ENCODE peak calls at places on chromosomes 16 and 17, in seven cellular contexts. Z is DND-41, Q is GM23338, C is HFF-Myc, J is Peyer's patch, O is colonic mucosa, R is GM12864. U is an unnamed sample.

GRCh38 chr16:88902744-88903143 is 36.3 kb upstream of the PABPN1L start:
- DNase-seq in R (no peak), J (no peak), Z (no peak), Q (no peak), O (no peak), C (no peak), U (no peak)

GRCh38 chr17:60297729-60298293 is 94.1 kb downstream of the USP32 start:
- DNase-seq in Q (no peak), J (no peak), R (no peak), Z (no peak), C (no peak), O (no peak), U (no peak)

GRCh38 chr16:88317619-88317977 is 65.2 kb upstream of the ZNF469 start:
- DNase-seq in O (no peak), Z (no peak), J (no peak), Q (no peak), C (no peak), R (no peak), U (peak; percentile 73)

GRCh38 chr16:57019746-57020145 is 30.4 kb downstream of the NLRC5 start:
- DNase-seq in J (no peak), C (no peak), Z (no peak), R (no peak), O (no peak), Q (no peak), U (no peak)

GRCh38 chr16:13767215-13767614 is 152.7 kb upstream of the ERCC4 start:
- DNase-seq in Q (peak; percentile 44), J (no peak), R (no peak), C (no peak), Z (no peak), O (no peak), U (no peak)

GRCh38 chr16:31129568-31130335 is 5.8 kb downstream of the PRSS8 start:
- DNase-seq in C (no peak), R (no peak), J (no peak), Q (no peak), Z (no peak), O (no peak), U (peak; percentile 82)

GRCh38 chr16:66326995-66327513 is 39.4 kb upstream of the CDH5 start:
- DNase-seq in O (peak; percentile 49), R (no peak), J (no peak), Z (no peak), C (no peak), Q (no peak), U (no peak)

GRCh38 chr16:67546761-67547422 is 15.4 kb upstream of the CTCF start:
- DNase-seq in R (no peak), Z (peak; percentile 86), J (peak; percentile 88), C (peak; percentile 39), O (peak; percentile 88), Q (peak; percentile 89), U (peak; percentile 66)

GRCh38 chr17:75237100-75238014 is 24.0 kb downstream of the GGA3 start:
- DNase-seq in R (no peak), J (no peak), Q (no peak), Z (no peak), C (no peak), O (no peak), U (no peak)

GRCh38 chr17:29588561-29589411 is 662 bp downstream of the GIT1 start:
- DNase-seq in O (peak; percentile 45), J (peak; percentile 73), Q (peak; percentile 63), R (no peak), C (no peak), Z (peak; percentile 78), U (peak; percentile 38)

GRCh38 chr17:31802502-31802901 is 56.5 kb downstream of the COPRS start:
- DNase-seq in J (no peak), R (no peak), Z (no peak), Q (no peak), C (no peak), O (peak; percentile 34), U (no peak)

GRCh38 chr16:4179020-4179419 is 62.8 kb upstream of the ADCY9 start:
- DNase-seq in C (no peak), Z (no peak), R (no peak), Q (no peak), J (no peak), O (no peak), U (no peak)

GRCh38 chr17:64531955-64532371 is 25.2 kb downstream of the CEP95 start:
- DNase-seq in C (no peak), Q (no peak), R (no peak), J (no peak), O (no peak), Z (no peak), U (no peak)

GRCh38 chr16:1434644-1435592 is 4.0 kb downstream of the PERCC1 start:
- DNase-seq in Z (no peak), C (no peak), O (no peak), R (no peak), Q (no peak), J (no peak), U (no peak)

GRCh38 chr17:13346996-13347762 is 254.6 kb downstream of the HS3ST3A1 start:
- DNase-seq in O (no peak), R (no peak), C (peak; percentile 93), J (no peak), Z (no peak), Q (no peak), U (no peak)

GRCh38 chr17:47808036-47808829 is 13.4 kb downstream of the OSBPL7 start:
- DNase-seq in R (no peak), J (no peak), O (no peak), Q (no peak), C (no peak), Z (no peak), U (no peak)
- TF ChIP-seq CTCF in R (no peak), J (no peak), O (no peak), Q (no peak), C (no peak), Z (no peak), U (no peak)

GRCh38 chr17:43659823-43660222 is 1.9 kb downstream of the MEOX1 start:
- DNase-seq in R (no peak), J (no peak), C (no peak), O (no peak), Q (no peak), Z (no peak), U (no peak)

GRCh38 chr17:43660262-43660661 is 1.5 kb downstream of the MEOX1 start:
- DNase-seq in Q (no peak), J (no peak), C (no peak), O (no peak), R (no peak), Z (no peak), U (no peak)

GRCh38 chr17:43662432-43663141 is 865 bp upstream of the MEOX1 start:
- DNase-seq in Z (no peak), O (no peak), Q (peak; percentile 48), C (no peak), R (peak; percentile 16), J (no peak), U (no peak)

GRCh38 chr17:43661699-43662431 is at the start of gene MEOX1:
- DNase-seq in Q (no peak), J (no peak), C (peak; percentile 80), Z (no peak), R (peak; percentile 37), O (no peak), U (no peak)

DNA sequence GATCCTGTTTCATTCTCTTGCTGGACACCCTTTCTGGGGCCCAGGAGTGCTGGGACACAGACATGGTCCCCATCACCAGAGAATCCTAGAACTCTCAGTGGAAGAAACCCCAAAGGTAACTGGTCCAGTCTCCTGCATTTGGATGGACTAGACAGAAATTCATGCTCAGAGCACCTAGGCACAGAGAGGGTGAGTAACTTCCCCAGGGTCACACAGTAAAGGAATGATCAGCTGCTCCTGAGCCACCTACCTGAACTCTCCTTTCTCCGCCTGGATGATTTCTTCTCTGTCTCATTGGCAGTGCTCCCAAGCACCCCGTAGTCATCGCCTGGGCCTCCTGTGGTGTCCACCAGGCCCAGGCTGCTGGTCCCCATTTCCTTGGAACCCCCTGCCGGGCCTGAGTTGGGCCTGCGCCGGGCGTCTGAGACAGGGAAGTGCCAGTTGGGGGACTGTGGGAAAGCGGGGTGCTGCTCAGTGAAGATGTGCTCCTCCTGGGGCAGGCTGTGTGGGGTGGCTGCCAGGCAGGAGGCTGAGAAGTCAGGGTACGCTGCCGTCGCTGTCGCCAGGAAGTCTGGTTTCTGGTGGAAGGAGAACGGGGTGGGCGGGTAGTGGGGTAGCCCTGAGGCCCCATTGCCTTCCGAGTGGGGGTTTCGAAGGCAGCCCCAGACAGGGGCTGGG is 767 bp downstream of the MEOX1 start:
- DNase-seq in Q (no peak), C (no peak), O (no peak), R (no peak), J (no peak), Z (no peak), U (no peak)
- H3K4me3 ChIP-seq in Q (no peak overlapping the region), C (no peak overlapping the region), O (no peak overlapping the region), R (no peak overlapping the region), J (no peak overlapping the region), Z (no peak overlapping the region), U (no peak overlapping the region)

GRCh38 chr16:28140788-28141618 is 70.8 kb downstream of the XPO6 start:
- DNase-seq in J (no peak), R (peak; percentile 66), Q (peak; percentile 24), Z (no peak), O (no peak), C (no peak), U (no peak)
- TF ChIP-seq CTCF in J (peak; percentile 21), R (peak; percentile 45), Q (no peak), Z (no peak), O (no peak), C (no peak), U (no peak)

GRCh38 chr17:82231312-82231561 is 2.4 kb downstream of the SLC16A3 start:
- DNase-seq in Q (no peak), R (no peak), Z (no peak), C (no peak), O (no peak), J (peak; percentile 73), U (no peak)

GRCh38 chr17:82230627-82231311 is 1.9 kb downstream of the SLC16A3 start:
- DNase-seq in Q (peak; percentile 85), J (peak; percentile 93), O (peak; percentile 95), Z (no peak), R (no peak), C (no peak), U (peak; percentile 82)

GRCh38 chr17:82228278-82228841 is 482 bp upstream of the SLC16A3 start:
- DNase-seq in O (peak; percentile 78), C (no peak), Q (peak; percentile 72), J (peak; percentile 80), Z (peak; percentile 75), R (peak; percentile 41), U (no peak)

GRCh38 chr17:82228842-82229685 is at the start of gene SLC16A3:
- DNase-seq in Q (peak; percentile 73), Z (peak; percentile 46), R (no peak), O (peak; percentile 65), C (no peak), J (peak; percentile 85), U (peak; percentile 58)

DNA sequence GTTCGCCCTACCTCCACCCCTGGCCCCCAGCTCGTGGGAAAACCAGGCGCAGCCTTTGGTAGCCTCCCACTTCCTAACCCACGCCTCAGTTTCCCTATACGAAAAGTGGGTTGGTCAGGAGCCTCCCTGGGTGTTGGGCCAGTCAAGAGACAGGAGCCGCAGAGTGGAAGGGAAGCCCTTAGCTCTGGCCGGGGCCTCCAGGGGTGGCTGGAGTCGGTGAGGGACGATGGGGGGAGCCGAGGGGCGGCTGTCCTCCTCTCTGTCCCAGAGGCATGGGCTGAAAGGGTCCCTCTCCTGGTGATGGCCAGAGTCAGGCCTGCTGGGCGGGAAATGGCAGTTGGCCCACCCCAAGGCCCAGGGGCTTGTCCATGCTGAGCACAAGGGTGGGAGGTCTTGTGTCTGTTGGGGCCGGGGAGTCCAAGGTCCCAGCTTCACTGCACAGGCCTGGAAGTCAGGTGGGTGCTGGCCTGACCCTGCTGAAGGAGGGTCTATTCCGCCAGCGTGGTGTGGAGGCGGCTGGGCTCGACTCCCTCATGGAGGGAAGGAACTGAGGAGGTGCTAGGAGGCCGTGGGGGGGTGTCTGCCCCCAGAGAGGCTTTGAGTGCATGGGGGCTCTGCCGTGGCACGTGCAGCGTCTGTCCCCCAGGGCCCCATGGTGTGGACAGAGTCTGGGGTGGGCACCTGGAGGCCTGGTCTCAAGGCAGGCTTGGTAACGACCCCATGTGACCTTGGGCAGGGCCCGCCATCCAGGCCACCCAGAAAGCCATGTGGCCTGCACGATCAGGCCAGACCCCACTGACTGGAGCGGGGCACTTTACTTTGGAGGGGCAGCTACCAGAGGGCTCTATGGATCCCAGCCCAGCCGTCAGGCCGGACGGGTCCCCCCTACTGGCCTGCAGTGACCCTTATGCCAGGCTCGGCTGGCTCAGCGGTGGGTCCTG is 1.1 kb downstream of the SLC16A3 start:
- DNase-seq in Q (no peak), O (peak; percentile 42), C (no peak), J (no peak), Z (no peak), R (no peak), U (no peak)
- H3K4me3 ChIP-seq in Q (peak overlapping the region; percentile 66), O (peak overlapping the region; percentile 64), C (peak overlapping the region; percentile 81), J (peak overlapping the region; percentile 73), Z (no peak overlapping the region), R (peak overlapping the region; percentile 94), U (peak overlapping the region; percentile 2)